ENCODE peak calls at places on chromosome 22, in four cellular contexts. O is upper lobe of left lung, I is left ventricle myocardium inferior, Y is thyroid gland. G is an unnamed sample. For H3K4me1 and H3K27me3, the result is how much of the 10 kb centered on the place peaks cover.

GRCh38 chr22:38180841-38181452 is 683 bp downstream of the PLA2G6 start:
- DNase-seq in Y (peak), I (peak), O (peak), G (no peak)

GRCh38 chr22:43289551-43289963 is 53.6 kb downstream of the SCUBE1 start:
- DNase-seq in Y (peak), I (no peak), O (no peak), G (no peak)

GRCh38 chr22:47160781-47161520 is 398.5 kb downstream of the TBC1D22A start:
- DNase-seq in I (no peak), O (no peak), Y (no peak), G (no peak)

GRCh38 chr22:42780070-42780540 is 59.4 kb upstream of the A4GALT start:
- DNase-seq in I (no peak), Y (peak), O (peak), G (no peak)

GRCh38 chr22:30221121-30221992 is 25.2 kb downstream of the LIF start:
- DNase-seq in O (no peak), Y (no peak), I (no peak), G (no peak)

GRCh38 chr22:48931452-48931851 is 896.2 kb downstream of the BRD1 start:
- DNase-seq in O (no peak), I (no peak), Y (no peak), G (no peak)

GRCh38 chr22:44391026-44391425 is 78.3 kb upstream of the SHISAL1 start:
- DNase-seq in Y (no peak), O (peak), I (no peak), G (no peak)

GRCh38 chr22:31044262-31044861 is 36.8 kb upstream of the SMTN start:
- DNase-seq in Y (no peak), I (peak), O (no peak), G (no peak)

GRCh38 chr22:34414467-34415440 is 494.5 kb upstream of the LARGE1 start:
- DNase-seq in Y (peak), O (peak), I (no peak), G (no peak)

GRCh38 chr22:19825904-19826618 is 28.6 kb downstream of the GNB1L start:
- DNase-seq in O (no peak), I (no peak), Y (peak), G (no peak)

GRCh38 chr22:37533995-37534394 is 14.8 kb upstream of the CARD10 start:
- DNase-seq in Y (no peak), O (no peak), I (no peak), G (no peak)

GRCh38 chr22:17411213-17411612 is 42.0 kb downstream of the CECR2 start:
- DNase-seq in I (no peak), O (no peak), Y (no peak), G (no peak)

GRCh38 chr22:28952857-28953256 is 69.5 kb downstream of the ZNRF3 start:
- DNase-seq in O (peak), Y (no peak), I (no peak), G (no peak)

GRCh38 chr22:44000123-44000522 is 24.0 kb upstream of the PARVB start:
- DNase-seq in O (no peak), I (no peak), Y (no peak), G (no peak)

GRCh38 chr22:30860176-30861105 is 108.1 kb downstream of the MORC2 start:
- DNase-seq in I (no peak), Y (no peak), O (peak), G (no peak)

GRCh38 chr22:25853501-25853900 is 111.5 kb downstream of the MYO18B start:
- DNase-seq in Y (no peak), O (no peak), I (no peak), G (no peak)

GRCh38 chr22:20944042-20944441 is 23.0 kb upstream of the AIFM3 start:
- DNase-seq in Y (no peak), I (no peak), O (no peak), G (no peak)

GRCh38 chr22:48880749-48881148 is 946.9 kb downstream of the BRD1 start:
- DNase-seq in Y (no peak), I (no peak), O (peak), G (no peak)

GRCh38 chr22:25364736-25365241 is 145.3 kb downstream of the CRYBB2 start:
- DNase-seq in Y (no peak), O (no peak), I (no peak), G (no peak)

GRCh38 chr22:49348631-49349030 is 479.0 kb downstream of the BRD1 start:
- DNase-seq in Y (no peak), I (no peak), O (peak), G (no peak)

GRCh38 chr22:36367479-36367878 is 20.3 kb downstream of the MYH9 start:
- DNase-seq in I (no peak), O (no peak), Y (peak), G (no peak)

GRCh38 chr22:36366291-36366708 is 21.5 kb downstream of the MYH9 start:
- DNase-seq in Y (peak), O (no peak), I (peak), G (no peak)

GRCh38 chr22:36365020-36365411 is 22.8 kb downstream of the MYH9 start:
- DNase-seq in I (peak), O (peak), Y (peak), G (no peak)

GRCh38 chr22:36368359-36368983 is 19.3 kb downstream of the MYH9 start:
- DNase-seq in Y (peak), O (no peak), I (no peak), G (no peak)

GRCh38 chr22:36367066-36367465 is 20.7 kb downstream of the MYH9 start:
- DNase-seq in I (no peak), Y (no peak), O (no peak), G (no peak)
- H3K4me1 ChIP-seq in I (half or more), Y (half or more), O (half or more), G (half or more)

GRCh38 chr22:27853404-27853803 is 51.8 kb upstream of the MN1 start:
- DNase-seq in I (no peak), O (no peak), Y (no peak), G (no peak)

GRCh38 chr22:27848005-27848404 is 46.4 kb upstream of the MN1 start:
- DNase-seq in Y (no peak), I (no peak), O (no peak), G (no peak)

GRCh38 chr22:27846910-27847309 is 45.4 kb upstream of the MN1 start:
- DNase-seq in Y (no peak), I (no peak), O (no peak), G (no peak)

GRCh38 chr22:27851974-27852713 is 50.6 kb upstream of the MN1 start:
- DNase-seq in O (no peak), I (no peak), Y (no peak), G (no peak)

GRCh38 chr22:27850000-27850465 is 48.5 kb upstream of the MN1 start:
- DNase-seq in O (peak), Y (peak), I (peak), G (no peak)
- H3K27me3 ChIP-seq in O (under half), Y (under half), I (under half), G (under half)

DNA sequence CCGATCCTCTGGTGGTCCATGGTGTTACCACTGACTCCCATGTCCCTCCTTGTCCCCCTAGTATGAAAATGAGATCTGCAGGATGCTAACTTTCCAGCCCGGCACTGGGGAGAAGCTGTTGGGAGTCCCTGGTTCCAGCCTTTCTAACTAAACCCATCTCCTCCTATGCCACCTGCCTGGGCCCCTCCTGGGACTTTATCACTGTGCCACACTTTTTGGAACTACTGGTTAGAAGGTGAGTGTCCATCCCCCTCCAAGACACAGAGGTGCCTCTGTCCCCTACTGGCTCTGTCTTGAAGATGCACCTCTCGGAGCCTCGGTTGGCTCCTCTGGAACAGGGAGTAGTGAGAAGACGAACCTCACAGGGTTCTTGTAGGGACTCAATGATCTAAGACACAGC is at the start of gene RGL4:
- DNase-seq in O (no peak), Y (no peak), I (no peak), G (no peak)
- H3K4me1 ChIP-seq in O (under half), Y (under half), I (under half), G (under half)

GRCh38 chr22:46044718-46045458 is 67.9 kb upstream of the WNT7B start:
- DNase-seq in Y (peak), O (peak), I (peak), G (no peak)
- H3K27me3 ChIP-seq in Y (under half), O (under half), I (under half), G (under half)

GRCh38 chr22:40235418-40235817 is 57.7 kb downstream of the TNRC6B start:
- DNase-seq in I (no peak), O (no peak), Y (no peak), G (no peak)
- H3K4me1 ChIP-seq in I (half or more), O (under half), Y (under half), G (under half)

DNA sequence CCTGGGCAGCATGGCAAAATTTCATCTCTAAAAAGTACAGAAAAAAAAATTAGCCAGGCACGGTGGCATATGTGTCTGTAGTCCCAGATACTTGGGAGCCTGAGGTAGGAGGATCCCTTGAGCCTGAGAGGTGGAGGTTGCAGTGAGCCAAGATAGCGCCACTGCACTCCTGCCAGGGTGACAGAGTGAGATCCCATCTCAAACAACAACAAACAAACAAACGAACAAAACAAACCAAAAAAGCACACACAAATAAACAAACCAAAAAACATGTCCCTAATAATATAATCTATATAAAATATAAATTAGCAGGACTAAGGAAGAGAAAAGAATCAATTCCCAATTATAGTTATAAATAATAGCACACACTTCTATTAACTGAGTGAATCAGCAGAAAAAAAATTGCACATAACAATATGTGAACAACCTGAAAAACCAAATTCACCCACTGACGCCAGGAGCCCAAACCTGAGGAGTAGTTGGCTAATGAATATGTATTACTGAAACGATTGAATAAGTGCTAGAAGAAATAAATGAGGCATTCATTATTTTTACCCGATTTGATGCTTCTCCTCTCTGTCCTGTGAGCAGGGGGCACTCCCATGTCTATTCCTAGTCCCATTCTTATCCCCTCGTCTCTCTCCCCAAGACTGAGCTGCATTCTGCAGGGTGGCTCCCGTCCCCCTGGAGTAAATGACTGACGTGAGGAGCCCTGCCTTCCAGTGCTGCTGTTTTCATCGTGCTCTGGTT is 108.2 kb upstream of the TOP3B start:
- DNase-seq in I (no peak), O (no peak), Y (no peak), G (no peak)
- H3K27me3 ChIP-seq in I (half or more), O (under half), Y (under half), G (under half)

DNA sequence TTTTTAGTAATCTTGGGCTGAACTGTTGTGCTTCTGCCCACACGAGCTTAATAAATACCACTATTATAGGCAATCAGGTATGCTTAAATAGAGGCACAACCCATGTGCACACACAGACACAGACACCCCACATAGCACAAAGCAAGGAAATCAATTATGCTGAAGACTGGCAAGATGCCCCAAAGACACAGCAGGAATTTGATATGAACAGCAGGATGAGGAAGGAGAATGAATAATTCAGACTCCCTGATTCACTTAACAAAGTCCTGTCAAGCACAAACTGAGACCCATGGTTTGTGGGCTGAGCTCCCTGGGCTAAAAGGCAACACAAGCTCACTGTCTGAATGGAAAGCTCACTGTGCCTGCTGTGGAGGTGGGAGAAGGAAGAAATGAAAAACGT is 42.5 kb downstream of the RBFOX2 start:
- DNase-seq in I (no peak), O (no peak), Y (no peak), G (no peak)
- H3K4me1 ChIP-seq in I (half or more), O (under half), Y (under half), G (under half)